ENCODE peak calls at places on chromosomes 12 and 14, in six cellular contexts. K is HFFc6, F is brain microvascular endothelial cell, E is psoas muscle, L is iPS-NIHi11, W is GM12865. P is an unnamed sample.

GRCh38 chr12:43669373-43669772 is 89.2 kb downstream of the PUS7L start:
- DNase-seq in K (no peak), F (no peak), E (no peak), L (no peak), W (no peak), P (no peak)

GRCh38 chr12:95701275-95701674 is 89.3 kb downstream of the NTN4 start:
- DNase-seq in K (peak), F (no peak), E (no peak), L (no peak), W (no peak), P (no peak)

GRCh38 chr12:112599871-112600270 is 181.1 kb downstream of the PTPN11 start:
- DNase-seq in K (no peak), F (no peak), E (no peak), L (no peak), W (no peak), P (no peak)

GRCh38 chr12:46379352-46379751 is 6.8 kb upstream of the SLC38A2 start:
- DNase-seq in K (no peak), F (no peak), E (no peak), L (no peak), W (no peak), P (no peak)

GRCh38 chr12:115648463-115648862 is 629.0 kb downstream of the MED13L start:
- DNase-seq in K (no peak), F (no peak), E (no peak), L (no peak), W (no peak), P (no peak)

GRCh38 chr12:107590369-107591094 is 95.1 kb upstream of the PWP1 start:
- DNase-seq in K (no peak), F (no peak), E (no peak), L (no peak), W (no peak), P (no peak)

GRCh38 chr14:50766338-50766886 is 64.5 kb downstream of the NIN start:
- DNase-seq in K (no peak), F (peak), E (no peak), L (no peak), W (no peak), P (no peak)

GRCh38 chr14:49160983-49161382 is 425.2 kb downstream of the RPS29 start:
- DNase-seq in K (no peak), F (no peak), E (no peak), L (no peak), W (no peak), P (no peak)

GRCh38 chr14:102314242-102315011 is 5.1 kb upstream of the ZNF839 start:
- DNase-seq in K (peak), F (peak), E (peak), L (peak), W (peak), P (no peak)

GRCh38 chr12:116880213-116880816 is 926 bp downstream of the HRK start:
- DNase-seq in K (no peak), F (no peak), E (no peak), L (no peak), W (no peak), P (no peak)

GRCh38 chr12:48681416-48681737 is 661 bp downstream of the KANSL2 start:
- DNase-seq in K (no peak), F (peak), E (no peak), L (peak), W (peak), P (no peak)

GRCh38 chr12:108567974-108568652 is 5.7 kb downstream of the ISCU start:
- DNase-seq in K (no peak), F (no peak), E (no peak), L (no peak), W (peak), P (no peak)

GRCh38 chr12:110141389-110141788 is 17.2 kb downstream of the IFT81 start:
- DNase-seq in K (peak), F (no peak), E (peak), L (no peak), W (no peak), P (no peak)

GRCh38 chr14:72699852-72700257 is 194.0 kb downstream of the DPF3 start:
- DNase-seq in K (peak), F (no peak), E (peak), L (no peak), W (no peak), P (peak)

P was measured in SIG-M5.